ENCODE peak calls at places on chromosome 3, in nine cellular contexts. One of them, this sample, is unnamed.

GRCh38 chr3:33430571-33430970 is 9.6 kb downstream of the UBP1 start:
- DNase-seq in colonic mucosa: no peak
- DNase-seq in H9: no peak
- DNase-seq in NT2/D1: no peak
- DNase-seq in mesendoderm: peak
- DNase-seq in mammary epithelial cell: no peak
- DNase-seq in fibroblast of lung: no peak
- DNase-seq in endodermal cell: peak
- DNase-seq in GM23248: no peak
- DNase-seq in this sample: no peak

GRCh38 chr3:178669046-178669445 is 132.8 kb downstream of the KCNMB2 start:
- DNase-seq in colonic mucosa: no peak
- DNase-seq in endodermal cell: no peak
- DNase-seq in NT2/D1: no peak
- DNase-seq in mesendoderm: peak
- DNase-seq in GM23248: no peak
- DNase-seq in fibroblast of lung: no peak
- DNase-seq in mammary epithelial cell: no peak
- DNase-seq in H9: no peak
- DNase-seq in this sample: no peak

GRCh38 chr3:102481050-102481449 is 46.2 kb downstream of the ZPLD1 start:
- DNase-seq in mammary epithelial cell: no peak
- DNase-seq in mesendoderm: no peak
- DNase-seq in GM23248: no peak
- DNase-seq in endodermal cell: no peak
- DNase-seq in NT2/D1: no peak
- DNase-seq in colonic mucosa: no peak
- DNase-seq in H9: no peak
- DNase-seq in fibroblast of lung: no peak
- DNase-seq in this sample: no peak

GRCh38 chr3:151818361-151818760 is 4.4 kb downstream of the AADAC start:
- DNase-seq in NT2/D1: no peak
- DNase-seq in mammary epithelial cell: no peak
- DNase-seq in H9: no peak
- DNase-seq in GM23248: no peak
- DNase-seq in fibroblast of lung: no peak
- DNase-seq in colonic mucosa: no peak
- DNase-seq in endodermal cell: no peak
- DNase-seq in mesendoderm: no peak
- DNase-seq in this sample: no peak

GRCh38 chr3:102200126-102200525 is 234.7 kb upstream of the ZPLD1 start:
- DNase-seq in NT2/D1: no peak
- DNase-seq in mesendoderm: no peak
- DNase-seq in endodermal cell: no peak
- DNase-seq in H9: no peak
- DNase-seq in colonic mucosa: no peak
- DNase-seq in GM23248: peak
- DNase-seq in fibroblast of lung: peak
- DNase-seq in mammary epithelial cell: peak
- DNase-seq in this sample: peak

GRCh38 chr3:40143283-40144090 is 166.0 kb upstream of the EIF1B start:
- DNase-seq in H9: no peak
- DNase-seq in GM23248: peak
- DNase-seq in NT2/D1: no peak
- DNase-seq in mesendoderm: no peak
- DNase-seq in fibroblast of lung: peak
- DNase-seq in colonic mucosa: no peak
- DNase-seq in endodermal cell: no peak
- DNase-seq in mammary epithelial cell: no peak
- DNase-seq in this sample: no peak

GRCh38 chr3:72310028-72310987 is 525.4 kb upstream of the PROK2 start:
- DNase-seq in GM23248: peak
- DNase-seq in colonic mucosa: peak
- DNase-seq in mammary epithelial cell: no peak
- DNase-seq in mesendoderm: no peak
- DNase-seq in endodermal cell: no peak
- DNase-seq in NT2/D1: no peak
- DNase-seq in H9: no peak
- DNase-seq in fibroblast of lung: peak
- DNase-seq in this sample: no peak

GRCh38 chr3:61315874-61316273 is 64.6 kb upstream of the FHIT start:
- DNase-seq in mammary epithelial cell: peak
- DNase-seq in NT2/D1: no peak
- DNase-seq in GM23248: peak
- DNase-seq in colonic mucosa: no peak
- DNase-seq in endodermal cell: peak
- DNase-seq in H9: peak
- DNase-seq in fibroblast of lung: peak
- DNase-seq in mesendoderm: peak
- DNase-seq in this sample: no peak

GRCh38 chr3:195907730-195908438 is 467 bp downstream of the TNK2 start:
- DNase-seq in NT2/D1: no peak
- DNase-seq in mesendoderm: peak
- DNase-seq in H9: no peak
- DNase-seq in endodermal cell: no peak
- DNase-seq in GM23248: peak
- DNase-seq in mammary epithelial cell: peak
- DNase-seq in fibroblast of lung: no peak
- DNase-seq in colonic mucosa: peak
- DNase-seq in this sample: no peak

GRCh38 chr3:132550579-132551305 is 46.3 kb upstream of the ACKR4 start:
- DNase-seq in mammary epithelial cell: no peak
- DNase-seq in NT2/D1: no peak
- DNase-seq in mesendoderm: no peak
- DNase-seq in endodermal cell: no peak
- DNase-seq in colonic mucosa: no peak
- DNase-seq in GM23248: no peak
- DNase-seq in H9: no peak
- DNase-seq in fibroblast of lung: peak
- DNase-seq in this sample: no peak

GRCh38 chr3:113249601-113250000 is 38.2 kb downstream of the BOC start:
- DNase-seq in GM23248: no peak
- DNase-seq in mesendoderm: no peak
- DNase-seq in endodermal cell: no peak
- DNase-seq in NT2/D1: no peak
- DNase-seq in fibroblast of lung: peak
- DNase-seq in mammary epithelial cell: no peak
- DNase-seq in colonic mucosa: no peak
- DNase-seq in H9: no peak
- DNase-seq in this sample: no peak

GRCh38 chr3:195718477-195718984 is 2.2 kb upstream of the MUC20 start:
- DNase-seq in fibroblast of lung: no peak
- DNase-seq in GM23248: no peak
- DNase-seq in colonic mucosa: no peak
- DNase-seq in NT2/D1: no peak
- DNase-seq in endodermal cell: peak
- DNase-seq in H9: no peak
- DNase-seq in mesendoderm: no peak
- DNase-seq in mammary epithelial cell: no peak
- DNase-seq in this sample: no peak

GRCh38 chr3:94249491-94250079 is 186.7 kb downstream of the NSUN3 start:
- DNase-seq in GM23248: peak
- DNase-seq in colonic mucosa: peak
- DNase-seq in endodermal cell: peak
- DNase-seq in mesendoderm: peak
- DNase-seq in NT2/D1: peak
- DNase-seq in H9: peak
- DNase-seq in fibroblast of lung: peak
- DNase-seq in mammary epithelial cell: peak
- DNase-seq in this sample: no peak

GRCh38 chr3:122484985-122485384 is 29.8 kb downstream of the KPNA1 start:
- DNase-seq in NT2/D1: no peak
- DNase-seq in mammary epithelial cell: peak
- DNase-seq in mesendoderm: no peak
- DNase-seq in colonic mucosa: no peak
- DNase-seq in H9: no peak
- DNase-seq in endodermal cell: no peak
- DNase-seq in GM23248: peak
- DNase-seq in fibroblast of lung: peak
- DNase-seq in this sample: no peak

GRCh38 chr3:177831361-177831760 is 634.1 kb upstream of the TBL1XR1 start:
- DNase-seq in NT2/D1: no peak
- DNase-seq in mammary epithelial cell: no peak
- DNase-seq in colonic mucosa: no peak
- DNase-seq in fibroblast of lung: no peak
- DNase-seq in GM23248: peak
- DNase-seq in endodermal cell: no peak
- DNase-seq in H9: no peak
- DNase-seq in mesendoderm: no peak
- DNase-seq in this sample: no peak

GRCh38 chr3:41792806-41793205 is 169.1 kb downstream of the ULK4 start:
- DNase-seq in fibroblast of lung: no peak
- DNase-seq in colonic mucosa: no peak
- DNase-seq in H9: no peak
- DNase-seq in mammary epithelial cell: no peak
- DNase-seq in GM23248: no peak
- DNase-seq in endodermal cell: no peak
- DNase-seq in NT2/D1: no peak
- DNase-seq in mesendoderm: no peak
- DNase-seq in this sample: no peak
- H3K9ac ChIP-seq in fibroblast of lung: no peak
- H3K9ac ChIP-seq in colonic mucosa: no peak
- H3K9ac ChIP-seq in H9: no peak
- H3K9ac ChIP-seq in mammary epithelial cell: no peak
- H3K9ac ChIP-seq in GM23248: no peak
- H3K9ac ChIP-seq in endodermal cell: no peak
- H3K9ac ChIP-seq in NT2/D1: no peak
- H3K9ac ChIP-seq in mesendoderm: no peak
- H3K9ac ChIP-seq in this sample: no peak

DNA sequence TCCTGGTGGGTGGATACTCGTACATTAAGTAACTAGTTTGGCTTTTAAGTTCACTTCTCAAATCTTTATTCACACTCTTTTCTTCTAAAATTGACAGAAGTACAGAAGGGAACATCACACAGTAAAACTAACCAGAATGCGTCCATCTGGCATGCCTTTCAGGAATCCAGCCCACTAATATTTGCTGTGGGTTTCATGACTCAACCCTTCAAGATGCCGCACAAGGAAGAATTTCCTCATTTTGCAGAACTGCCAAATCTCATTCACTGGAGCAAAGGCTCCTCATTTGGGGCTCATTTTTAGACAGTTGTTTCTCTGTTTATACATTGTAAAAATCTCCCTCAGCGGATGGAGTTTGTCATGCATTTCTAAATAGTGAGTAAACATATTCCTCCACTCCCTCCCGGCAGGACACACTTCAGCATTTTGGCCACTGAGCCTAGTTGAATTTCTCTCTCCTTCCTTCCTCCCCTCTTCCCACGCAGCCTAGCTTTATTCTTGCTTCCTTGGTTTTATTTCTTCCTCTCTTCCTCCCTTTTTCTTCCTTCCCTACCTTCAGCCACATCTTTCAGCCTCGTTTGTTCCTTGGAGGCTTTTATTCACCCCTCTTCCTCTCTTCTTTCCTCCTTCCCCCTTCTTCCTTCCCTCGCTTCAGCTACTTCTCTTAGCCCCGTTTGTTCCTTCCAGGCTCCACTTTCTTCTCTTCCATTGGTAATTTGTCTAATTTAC is 419.3 kb upstream of the NAALADL2 start:
- DNase-seq in H9: no peak
- DNase-seq in fibroblast of lung: peak
- DNase-seq in mammary epithelial cell: peak
- DNase-seq in GM23248: peak
- DNase-seq in colonic mucosa: peak
- DNase-seq in mesendoderm: peak
- DNase-seq in NT2/D1: no peak
- DNase-seq in endodermal cell: peak
- DNase-seq in this sample: no peak
- H3K9ac ChIP-seq in H9: peak
- H3K9ac ChIP-seq in fibroblast of lung: peak
- H3K9ac ChIP-seq in mammary epithelial cell: peak
- H3K9ac ChIP-seq in GM23248: peak
- H3K9ac ChIP-seq in colonic mucosa: peak
- H3K9ac ChIP-seq in mesendoderm: peak
- H3K9ac ChIP-seq in NT2/D1: peak
- H3K9ac ChIP-seq in endodermal cell: no peak
- H3K9ac ChIP-seq in this sample: peak

GRCh38 chr3:127226451-127226850 is 33.5 kb downstream of the PRR23E start:
- DNase-seq in H9: no peak
- DNase-seq in fibroblast of lung: no peak
- DNase-seq in endodermal cell: no peak
- DNase-seq in mammary epithelial cell: peak
- DNase-seq in colonic mucosa: no peak
- DNase-seq in GM23248: peak
- DNase-seq in NT2/D1: no peak
- DNase-seq in mesendoderm: peak
- DNase-seq in this sample: peak
- H3K9ac ChIP-seq in H9: no peak
- H3K9ac ChIP-seq in fibroblast of lung: no peak
- H3K9ac ChIP-seq in endodermal cell: no peak
- H3K9ac ChIP-seq in mammary epithelial cell: no peak
- H3K9ac ChIP-seq in colonic mucosa: no peak
- H3K9ac ChIP-seq in GM23248: peak
- H3K9ac ChIP-seq in NT2/D1: peak
- H3K9ac ChIP-seq in mesendoderm: no peak
- H3K9ac ChIP-seq in this sample: no peak

DNA sequence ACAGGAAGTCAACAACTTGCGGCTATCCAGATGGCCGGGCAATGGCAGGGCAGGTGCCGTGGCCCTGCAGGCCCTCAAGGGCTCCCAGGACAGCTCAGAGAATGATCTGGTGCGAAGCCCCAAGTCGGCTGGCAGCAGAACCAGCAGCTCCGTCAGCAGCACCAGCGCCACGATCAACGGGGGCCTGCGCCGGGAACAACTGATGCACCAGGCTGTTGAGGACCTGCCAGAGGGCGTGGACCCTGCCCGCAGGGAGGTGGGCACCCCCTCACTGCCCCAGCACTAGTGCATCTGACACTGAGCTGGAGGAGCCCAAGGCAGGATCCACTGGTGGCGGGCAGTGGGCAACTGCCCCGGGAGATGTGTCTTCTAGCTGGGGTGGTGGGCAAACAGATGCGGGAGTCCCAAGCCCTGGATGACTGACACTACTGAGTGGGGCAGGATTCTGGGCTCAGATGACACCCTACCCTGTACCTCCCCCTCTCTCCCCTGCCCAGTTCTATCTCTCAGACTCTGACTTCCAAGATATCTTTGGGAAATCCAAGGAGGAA is 15.9 kb downstream of the VILL start:
- DNase-seq in fibroblast of lung: no peak
- DNase-seq in mesendoderm: no peak
- DNase-seq in mammary epithelial cell: no peak
- DNase-seq in NT2/D1: no peak
- DNase-seq in colonic mucosa: no peak
- DNase-seq in endodermal cell: no peak
- DNase-seq in GM23248: no peak
- DNase-seq in H9: no peak
- DNase-seq in this sample: no peak
- H3K9ac ChIP-seq in fibroblast of lung: no peak
- H3K9ac ChIP-seq in mesendoderm: no peak
- H3K9ac ChIP-seq in mammary epithelial cell: no peak
- H3K9ac ChIP-seq in NT2/D1: no peak
- H3K9ac ChIP-seq in colonic mucosa: no peak
- H3K9ac ChIP-seq in endodermal cell: no peak
- H3K9ac ChIP-seq in GM23248: no peak
- H3K9ac ChIP-seq in H9: no peak
- H3K9ac ChIP-seq in this sample: no peak

This sample was measured in keratinocyte.